ENCODE peak calls at places on chromosomes 7 and 10, in eight cellular contexts. X is H1, K is A549, D is endothelial cell of umbilical vein, L is HCT116, M is GM12878, V is HepG2, B is K562. R is an unnamed sample.

GRCh38 chr10:61028861-61029361 is 84.9 kb upstream of the RHOBTB1 start:
- DNase-seq in M (no peak), V (peak), L (no peak), D (no peak), X (no peak), K (no peak), B (no peak), R (no peak)

GRCh38 chr10:77006836-77007511 is 630.6 kb downstream of the KCNMA1 start:
- DNase-seq in M (no peak), B (no peak), X (no peak), V (no peak), D (no peak), L (no peak), K (no peak), R (no peak)

GRCh38 chr10:120327671-120328070 is 129.4 kb upstream of the PLPP4 start:
- DNase-seq in V (no peak), K (no peak), D (no peak), X (no peak), B (no peak), L (no peak), M (no peak), R (no peak)

GRCh38 chr7:139471740-139472353 is 11.6 kb downstream of the KLRG2 start:
- DNase-seq in V (peak), K (peak), X (no peak), L (no peak), B (no peak), D (no peak), M (no peak), R (no peak)

GRCh38 chr7:30366606-30367005 is 82.2 kb downstream of the ZNRF2 start:
- DNase-seq in B (no peak), V (no peak), D (peak), L (no peak), M (no peak), K (no peak), X (no peak), R (no peak)

GRCh38 chr7:6163402-6163801 is 109.0 kb downstream of the CYTH3 start:
- DNase-seq in K (no peak), L (no peak), X (no peak), M (no peak), V (no peak), B (no peak), D (no peak), R (no peak)

GRCh38 chr10:103224133-103224532 is 21.6 kb upstream of the RPEL1 start:
- DNase-seq in B (no peak), D (no peak), V (no peak), X (no peak), L (no peak), K (no peak), M (no peak), R (no peak)

GRCh38 chr10:79066460-79067240 is 2.1 kb upstream of the ZMIZ1 start:
- DNase-seq in B (peak), L (no peak), M (no peak), D (peak), V (peak), K (peak), X (no peak), R (peak)

GRCh38 chr10:124677871-124678565 is 66.2 kb downstream of the FAM53B start:
- DNase-seq in V (no peak), L (no peak), B (no peak), D (no peak), X (no peak), M (no peak), K (no peak), R (no peak)

GRCh38 chr10:79056361-79056735 is 12.4 kb upstream of the ZMIZ1 start:
- DNase-seq in B (no peak), D (no peak), V (no peak), X (no peak), L (no peak), M (no peak), K (no peak), R (no peak)

GRCh38 chr7:93765475-93765874 is 125.1 kb downstream of the TFPI2 start:
- DNase-seq in B (no peak), V (no peak), X (no peak), K (no peak), M (no peak), D (no peak), L (no peak), R (no peak)

GRCh38 chr7:114944742-114945625 is 23.1 kb downstream of the MDFIC start:
- DNase-seq in M (no peak), D (peak), L (no peak), X (no peak), V (no peak), K (no peak), B (no peak), R (no peak)

GRCh38 chr10:62726142-62726541 is 78.4 kb upstream of the ADO start:
- DNase-seq in K (no peak), B (no peak), V (no peak), L (no peak), X (no peak), M (no peak), D (no peak), R (no peak)
- TF ChIP-seq POLR2A in K (no peak), B (no peak), V (no peak), L (no peak), X (no peak), M (peak), D (no peak), R (no peak)

GRCh38 chr10:30510932-30511700 is 77.1 kb downstream of the MAP3K8 start:
- DNase-seq in L (no peak), B (no peak), M (no peak), D (no peak), V (no peak), K (no peak), X (no peak), R (no peak)
- TF ChIP-seq MAX in L (no peak), B (no peak), M (no peak), D (no peak), V (no peak), K (no peak), X (no peak), R (no peak)

GRCh38 chr7:26200444-26201260 is at the start of gene HNRNPA2B1:
- DNase-seq in V (peak), B (peak), X (peak), L (peak), K (peak), D (peak), M (peak), R (peak)

GRCh38 chr7:26201261-26202018 is at the start of gene CBX3:
- DNase-seq in L (peak), B (peak), M (peak), V (peak), K (peak), X (peak), D (peak), R (peak)

GRCh38 chr7:26200113-26200443 is 468 bp downstream of the HNRNPA2B1 start:
- DNase-seq in B (peak), M (no peak), K (peak), L (no peak), D (peak), X (peak), V (no peak), R (peak)

GRCh38 chr7:26199301-26200112 is 1.0 kb downstream of the HNRNPA2B1 start:
- DNase-seq in X (no peak), K (peak), D (peak), M (no peak), L (no peak), V (no peak), B (peak), R (peak)

GRCh38 chr7:26202019-26202985 is 757 bp downstream of the CBX3 start:
- DNase-seq in B (peak), X (no peak), K (peak), V (no peak), D (peak), L (no peak), M (no peak), R (peak)
- TF ChIP-seq POLR2A in B (no peak), X (no peak), K (peak), V (peak), D (no peak), L (no peak), M (peak), R (no peak)

DNA sequence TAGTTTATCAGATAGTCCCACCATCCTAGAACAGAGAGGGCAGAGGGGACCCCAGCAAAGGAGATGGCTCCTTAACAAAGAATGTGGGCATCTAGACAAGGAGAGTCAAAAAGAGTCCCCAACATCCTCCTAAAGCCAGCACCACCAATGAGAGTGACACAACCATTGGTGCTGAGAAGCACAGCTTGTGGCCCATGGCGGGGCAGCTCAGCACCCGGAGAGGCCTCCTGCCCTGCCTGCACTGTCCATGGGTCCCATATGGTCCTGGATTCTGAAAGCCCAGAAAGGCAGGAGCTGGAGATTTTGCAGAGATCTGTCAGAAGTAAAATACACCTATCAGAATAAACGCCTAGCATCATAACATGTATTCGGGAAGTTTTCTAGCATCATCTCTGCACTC is 311.8 kb upstream of the ZNF32 start:
- DNase-seq in M (no peak), K (no peak), V (no peak), X (peak), D (no peak), B (no peak), L (no peak), R (no peak)
- TF ChIP-seq MAX in M (no peak), K (no peak), V (no peak), X (no peak), D (no peak), B (no peak), L (no peak), R (no peak)

GRCh38 chr10:3782456-3783312 is 2.3 kb downstream of the KLF6 start:
- DNase-seq in D (peak), L (no peak), B (peak), K (peak), M (no peak), V (peak), X (no peak), R (peak)
- TF ChIP-seq POLR2A in D (peak), L (no peak), B (peak), K (no peak), M (peak), V (peak), X (no peak), R (no peak)

DNA sequence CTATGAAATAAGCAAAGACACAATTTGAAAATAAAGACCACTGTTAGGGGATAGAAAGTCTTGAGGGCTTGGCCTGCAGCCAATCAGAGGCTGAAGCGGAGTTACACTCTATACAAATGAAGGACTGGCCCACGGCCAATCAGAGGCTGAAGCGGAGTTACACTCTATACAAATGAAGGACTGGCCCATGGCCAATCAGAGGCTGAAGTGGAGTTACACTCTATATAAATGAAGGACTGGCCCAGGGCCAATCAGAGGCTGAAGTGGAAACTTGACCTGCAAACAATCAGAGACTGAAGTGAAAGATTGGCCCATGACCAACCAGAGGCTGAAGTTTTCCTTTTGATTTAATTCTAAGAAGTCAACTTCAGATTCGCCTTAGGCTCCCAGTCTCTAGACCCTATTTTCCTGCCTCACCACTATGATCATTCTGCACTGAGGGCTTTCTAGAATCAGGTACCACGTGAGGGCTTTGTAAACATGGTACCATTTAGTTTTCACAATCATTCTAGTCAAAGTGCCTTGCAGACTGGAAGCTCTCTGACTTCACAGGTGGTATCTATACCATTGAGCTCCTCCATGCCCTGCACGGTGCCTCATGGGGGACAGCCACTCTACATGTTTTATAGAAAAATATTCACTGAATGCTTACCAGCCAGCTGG is 106.6 kb downstream of the ABLIM1 start:
- DNase-seq in K (no peak), L (no peak), V (no peak), D (peak), B (no peak), M (no peak), X (no peak), R (no peak)
- TF ChIP-seq MAX in K (no peak), L (no peak), V (no peak), D (no peak), B (no peak), M (no peak), X (no peak), R (no peak)

GRCh38 chr7:112073530-112073929 is 132.7 kb downstream of the DOCK4 start:
- DNase-seq in B (no peak), V (no peak), K (no peak), M (no peak), L (no peak), D (no peak), X (no peak), R (no peak)

GRCh38 chr7:112069879-112070321 is 136.3 kb downstream of the DOCK4 start:
- DNase-seq in X (no peak), K (no peak), D (peak), M (no peak), L (no peak), V (no peak), B (no peak), R (no peak)

GRCh38 chr7:112070674-112071256 is 135.4 kb downstream of the DOCK4 start:
- DNase-seq in V (no peak), M (no peak), B (no peak), D (no peak), L (no peak), X (no peak), K (no peak), R (no peak)

GRCh38 chr7:112072541-112073245 is 133.5 kb downstream of the DOCK4 start:
- DNase-seq in V (no peak), B (no peak), L (no peak), X (no peak), D (no peak), M (no peak), K (no peak), R (no peak)

DNA sequence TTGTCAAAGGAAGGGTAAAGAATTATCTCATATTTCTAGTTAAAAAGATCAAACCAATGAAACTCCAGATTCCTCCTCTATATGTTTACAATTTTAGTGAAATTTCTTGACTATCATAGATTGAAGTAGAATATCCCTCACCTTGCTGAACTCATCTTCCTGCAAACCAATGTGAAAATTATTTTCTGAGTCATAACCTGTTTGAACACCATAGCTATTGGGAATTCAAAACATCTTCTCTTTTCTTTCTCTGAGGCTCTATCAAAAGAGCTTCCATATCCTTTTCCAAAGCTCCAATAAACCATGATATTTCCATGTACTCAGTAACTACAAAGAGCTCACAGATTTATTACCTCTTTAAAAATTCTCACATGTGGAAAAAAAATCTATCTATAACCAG is 134.3 kb downstream of the DOCK4 start:
- DNase-seq in B (no peak), V (no peak), X (no peak), D (peak), M (no peak), K (no peak), L (no peak), R (no peak)
- TF ChIP-seq POLR2A in B (no peak), V (no peak), X (no peak), D (no peak), M (no peak), K (no peak), L (no peak), R (no peak)

DNA sequence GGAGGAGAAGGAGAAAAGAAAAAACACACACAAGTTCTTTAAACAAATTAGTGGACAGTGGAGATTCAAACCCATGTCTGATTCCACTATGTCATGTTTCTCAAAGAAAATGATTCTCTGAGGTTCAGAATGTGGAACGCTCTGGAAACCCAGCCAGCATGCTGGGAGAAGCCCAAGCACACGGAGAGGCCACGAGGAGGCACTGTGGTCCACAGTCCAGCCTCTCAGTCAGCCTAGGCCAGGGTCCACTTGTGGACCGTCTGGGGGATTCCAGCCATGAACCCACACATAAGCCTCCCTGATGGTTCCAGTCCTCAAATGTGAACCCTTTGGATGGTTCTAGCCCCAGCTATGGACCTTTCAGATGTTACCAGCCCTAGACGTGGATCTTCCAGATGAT is 73.4 kb downstream of the CAV1 start:
- DNase-seq in X (no peak), D (no peak), M (no peak), B (peak), L (no peak), V (no peak), K (peak), R (peak)
- TF ChIP-seq MAX in X (no peak), D (no peak), M (no peak), B (no peak), L (no peak), V (peak), K (peak), R (no peak)

GRCh38 chr7:88224596-88225275 is 4.9 kb upstream of the SRI start:
- DNase-seq in D (no peak), L (no peak), V (no peak), B (no peak), M (no peak), X (no peak), K (peak), R (peak)

GRCh38 chr7:88226201-88226600 is 6.4 kb upstream of the SRI start:
- DNase-seq in K (peak), V (peak), M (no peak), L (no peak), D (no peak), B (no peak), X (no peak), R (no peak)

GRCh38 chr7:88230646-88231045 is 10.8 kb upstream of the SRI start:
- DNase-seq in K (no peak), M (no peak), X (no peak), D (no peak), B (no peak), L (no peak), V (no peak), R (no peak)

GRCh38 chr7:88229302-88229870 is 9.5 kb upstream of the SRI start:
- DNase-seq in K (no peak), X (no peak), D (no peak), L (no peak), B (no peak), M (no peak), V (no peak), R (no peak)

GRCh38 chr7:88226886-88227516 is 7.2 kb upstream of the SRI start:
- DNase-seq in B (no peak), L (peak), D (peak), X (no peak), K (peak), V (peak), M (no peak), R (no peak)
- TF ChIP-seq POLR2A in B (no peak), L (no peak), D (no peak), X (no peak), K (no peak), V (no peak), M (no peak), R (no peak)

DNA sequence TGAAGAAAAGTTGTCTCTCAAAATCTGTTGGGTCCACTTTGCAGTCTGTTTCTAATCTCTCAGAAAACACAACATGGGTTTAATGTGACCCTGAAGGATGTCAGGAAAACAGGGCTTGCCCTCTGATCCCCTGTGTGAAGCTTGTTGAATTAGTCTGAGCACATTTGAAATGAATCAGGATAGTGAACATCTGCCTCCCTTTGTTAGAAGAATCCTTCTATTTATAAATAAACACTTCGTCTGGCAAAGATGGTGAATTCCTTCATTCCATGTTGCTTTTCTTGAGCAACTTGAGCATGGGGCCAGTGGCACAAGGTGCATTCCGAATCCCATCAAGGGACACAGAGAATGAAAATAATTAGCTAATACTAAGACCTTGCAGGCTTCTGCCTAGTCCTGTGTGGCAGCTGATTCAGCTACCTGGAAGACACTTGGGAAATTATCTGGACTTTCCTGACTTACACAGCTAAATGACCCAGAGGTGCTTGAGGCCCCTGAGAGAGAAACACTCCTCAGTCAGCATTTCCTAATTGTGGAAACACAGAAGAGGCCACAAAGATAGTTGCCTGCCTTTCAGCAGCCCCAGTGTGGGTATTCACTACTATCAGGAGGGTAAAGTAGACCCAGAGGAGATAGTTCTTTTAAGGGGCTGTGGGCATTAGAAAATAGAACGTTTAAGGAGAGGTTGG is 305.5 kb downstream of the C7orf25 start:
- DNase-seq in M (no peak), D (no peak), X (no peak), K (no peak), L (no peak), B (no peak), V (no peak), R (no peak)
- TF ChIP-seq MAX in M (no peak), D (no peak), X (no peak), K (no peak), L (no peak), B (no peak), V (no peak), R (no peak)

R was measured in NB4.